ENCODE peak calls at places on chromosomes 7 and 10, in nine cellular contexts. One of them, this sample, is unnamed.

GRCh38 chr10:10613654-10614244 is 403.9 kb upstream of the CELF2 start:
- DNase-seq in bronchial epithelial cell: no peak
- DNase-seq in progenitor cell of endocrine pancreas: no peak
- DNase-seq in sigmoid colon: no peak
- DNase-seq in globus pallidus: no peak
- DNase-seq in fibroblast of gingiva: peak; percentile 14
- DNase-seq in CD8-positive, alpha-beta T cell: no peak
- DNase-seq in stimulated activated CD4-positive, alpha-beta T cell treated with anti-CD3 and anti-CD28 coated beads, Interleukin-1b, Interleukin-23, amount 100 ng/mL, for 24 hours: no peak
- DNase-seq in fibroblast of lung: no peak
- DNase-seq in this sample: no peak

GRCh38 chr7:1458676-1459511 is at the start of gene MICALL2:
- DNase-seq in bronchial epithelial cell: peak; percentile 63
- DNase-seq in progenitor cell of endocrine pancreas: no peak
- DNase-seq in sigmoid colon: peak; percentile 94
- DNase-seq in globus pallidus: no peak
- DNase-seq in fibroblast of gingiva: peak; percentile 79
- DNase-seq in CD8-positive, alpha-beta T cell: no peak
- DNase-seq in stimulated activated CD4-positive, alpha-beta T cell treated with anti-CD3 and anti-CD28 coated beads, Interleukin-1b, Interleukin-23, amount 100 ng/mL, for 24 hours: no peak
- DNase-seq in fibroblast of lung: peak; percentile 82
- DNase-seq in this sample: peak; percentile 19

GRCh38 chr10:94963901-94964300 is 25.4 kb downstream of the CYP2C9 start:
- DNase-seq in bronchial epithelial cell: peak; percentile 46
- DNase-seq in progenitor cell of endocrine pancreas: no peak
- DNase-seq in sigmoid colon: no peak
- DNase-seq in globus pallidus: peak; percentile 3
- DNase-seq in fibroblast of gingiva: peak; percentile 6
- DNase-seq in CD8-positive, alpha-beta T cell: no peak
- DNase-seq in stimulated activated CD4-positive, alpha-beta T cell treated with anti-CD3 and anti-CD28 coated beads, Interleukin-1b, Interleukin-23, amount 100 ng/mL, for 24 hours: no peak
- DNase-seq in fibroblast of lung: peak; percentile 21
- DNase-seq in this sample: no peak

GRCh38 chr10:83648184-83648583 is 491.1 kb upstream of the GHITM start:
- DNase-seq in bronchial epithelial cell: no peak
- DNase-seq in progenitor cell of endocrine pancreas: no peak
- DNase-seq in sigmoid colon: no peak
- DNase-seq in globus pallidus: no peak
- DNase-seq in fibroblast of gingiva: no peak
- DNase-seq in CD8-positive, alpha-beta T cell: no peak
- DNase-seq in stimulated activated CD4-positive, alpha-beta T cell treated with anti-CD3 and anti-CD28 coated beads, Interleukin-1b, Interleukin-23, amount 100 ng/mL, for 24 hours: no peak
- DNase-seq in fibroblast of lung: no peak
- DNase-seq in this sample: no peak

GRCh38 chr7:22613466-22613865 is 113.5 kb upstream of the STEAP1B start:
- DNase-seq in bronchial epithelial cell: no peak
- DNase-seq in progenitor cell of endocrine pancreas: no peak
- DNase-seq in sigmoid colon: no peak
- DNase-seq in globus pallidus: no peak
- DNase-seq in fibroblast of gingiva: no peak
- DNase-seq in CD8-positive, alpha-beta T cell: no peak
- DNase-seq in stimulated activated CD4-positive, alpha-beta T cell treated with anti-CD3 and anti-CD28 coated beads, Interleukin-1b, Interleukin-23, amount 100 ng/mL, for 24 hours: no peak
- DNase-seq in fibroblast of lung: no peak
- DNase-seq in this sample: no peak

GRCh38 chr10:90959826-90960225 is 38.9 kb upstream of the ANKRD1 start:
- DNase-seq in bronchial epithelial cell: no peak
- DNase-seq in progenitor cell of endocrine pancreas: no peak
- DNase-seq in sigmoid colon: no peak
- DNase-seq in globus pallidus: no peak
- DNase-seq in fibroblast of gingiva: no peak
- DNase-seq in CD8-positive, alpha-beta T cell: no peak
- DNase-seq in stimulated activated CD4-positive, alpha-beta T cell treated with anti-CD3 and anti-CD28 coated beads, Interleukin-1b, Interleukin-23, amount 100 ng/mL, for 24 hours: no peak
- DNase-seq in fibroblast of lung: no peak
- DNase-seq in this sample: no peak

GRCh38 chr10:57769298-57769697 is 498.4 kb downstream of the IPMK start:
- DNase-seq in bronchial epithelial cell: no peak
- DNase-seq in progenitor cell of endocrine pancreas: no peak
- DNase-seq in sigmoid colon: no peak
- DNase-seq in globus pallidus: no peak
- DNase-seq in fibroblast of gingiva: no peak
- DNase-seq in CD8-positive, alpha-beta T cell: no peak
- DNase-seq in stimulated activated CD4-positive, alpha-beta T cell treated with anti-CD3 and anti-CD28 coated beads, Interleukin-1b, Interleukin-23, amount 100 ng/mL, for 24 hours: no peak
- DNase-seq in fibroblast of lung: no peak
- DNase-seq in this sample: no peak

GRCh38 chr7:156940421-156941122 is 8.9 kb upstream of the NOM1 start:
- DNase-seq in bronchial epithelial cell: no peak
- DNase-seq in progenitor cell of endocrine pancreas: no peak
- DNase-seq in sigmoid colon: no peak
- DNase-seq in globus pallidus: no peak
- DNase-seq in fibroblast of gingiva: no peak
- DNase-seq in CD8-positive, alpha-beta T cell: no peak
- DNase-seq in stimulated activated CD4-positive, alpha-beta T cell treated with anti-CD3 and anti-CD28 coated beads, Interleukin-1b, Interleukin-23, amount 100 ng/mL, for 24 hours: no peak
- DNase-seq in fibroblast of lung: no peak
- DNase-seq in this sample: no peak

GRCh38 chr7:65746398-65746669 is 126.5 kb upstream of the VKORC1L1 start:
- DNase-seq in bronchial epithelial cell: peak; percentile 70
- DNase-seq in progenitor cell of endocrine pancreas: no peak
- DNase-seq in sigmoid colon: no peak
- DNase-seq in globus pallidus: no peak
- DNase-seq in fibroblast of gingiva: peak; percentile 64
- DNase-seq in CD8-positive, alpha-beta T cell: no peak
- DNase-seq in stimulated activated CD4-positive, alpha-beta T cell treated with anti-CD3 and anti-CD28 coated beads, Interleukin-1b, Interleukin-23, amount 100 ng/mL, for 24 hours: no peak
- DNase-seq in fibroblast of lung: peak; percentile 38
- DNase-seq in this sample: no peak